ENCODE peak calls at places on chromosomes 1 and 21, in four cellular contexts. M, G, Y and D are unnamed samples.

GRCh38 chr1:72000809-72001208 is 281.5 kb downstream of the NEGR1 start:
- DNase-seq in M (peak; percentile 34), G (peak; percentile 1), Y (no peak), D (no peak)

GRCh38 chr1:246117066-246117791 is 389.9 kb downstream of the SMYD3 start:
- DNase-seq in G (no peak), M (peak; percentile 64), Y (no peak), D (no peak)

GRCh38 chr1:53077599-53077965 is 15.6 kb downstream of the PODN start:
- DNase-seq in G (no peak), M (no peak), Y (no peak), D (no peak)

GRCh38 chr1:93556291-93556690 is 108.4 kb downstream of the FNBP1L start:
- DNase-seq in Y (no peak), M (no peak), G (no peak), D (no peak)

GRCh38 chr21:18249542-18250152 is 5.0 kb downstream of the CHODL start:
- DNase-seq in M (no peak), G (no peak), Y (no peak), D (no peak)

GRCh38 chr1:90725341-90725960 is 8.3 kb upstream of the BARHL2 start:
- DNase-seq in G (no peak), Y (no peak), M (no peak), D (no peak)

GRCh38 chr1:18111605-18112297 is 4.2 kb downstream of the IGSF21 start:
- DNase-seq in M (no peak), Y (no peak), G (no peak), D (no peak)

GRCh38 chr1:240031414-240031813 is 60.3 kb upstream of the FMN2 start:
- DNase-seq in M (peak; percentile 64), Y (peak; percentile 7), G (no peak), D (no peak)

GRCh38 chr1:234114648-234115307 is 210.3 kb downstream of the SLC35F3 start:
- DNase-seq in Y (no peak), M (peak; percentile 59), G (no peak), D (no peak)

GRCh38 chr1:221809101-221810029 is 67.5 kb upstream of the DUSP10 start:
- DNase-seq in G (no peak), M (peak; percentile 36), Y (no peak), D (no peak)

GRCh38 chr1:152932170-152932811 is 14.7 kb upstream of the SPRR5 start:
- DNase-seq in G (no peak), Y (no peak), M (no peak), D (no peak)

GRCh38 chr1:86687595-86687994 is 16.8 kb upstream of the SH3GLB1 start:
- DNase-seq in Y (no peak), M (no peak), G (no peak), D (no peak)

GRCh38 chr1:147837845-147838363 is 64.7 kb upstream of the GJA8 start:
- DNase-seq in Y (no peak), G (no peak), M (no peak), D (no peak)

GRCh38 chr1:41286992-41287391 is 44.9 kb upstream of the SCMH1 start:
- DNase-seq in M (no peak), G (no peak), Y (no peak), D (no peak)

GRCh38 chr21:34814529-34814951 is 145.7 kb downstream of the CLIC6 start:
- DNase-seq in G (no peak), M (no peak), Y (no peak), D (no peak)

GRCh38 chr1:44587796-44588460 is 86.4 kb downstream of the TMEM53 start:
- DNase-seq in Y (no peak), M (no peak), G (no peak), D (no peak)

GRCh38 chr1:77395051-77395450 is 113.2 kb downstream of the AK5 start:
- DNase-seq in M (no peak), G (no peak), Y (no peak), D (no peak)

GRCh38 chr1:200979574-200980451 is 43.7 kb downstream of the KIF21B start:
- DNase-seq in M (no peak), G (peak; percentile 47), Y (no peak), D (peak; percentile 99)

GRCh38 chr1:240234477-240235225 is 143.0 kb downstream of the FMN2 start:
- DNase-seq in M (peak; percentile 83), Y (no peak), G (no peak), D (no peak)

GRCh38 chr1:20359451-20360330 is 69.0 kb downstream of the VWA5B1 start:
- DNase-seq in M (no peak), Y (no peak), G (no peak), D (no peak)

GRCh38 chr1:99849413-99849743 is 783 bp upstream of the AGL start:
- DNase-seq in G (no peak), Y (no peak), M (no peak), D (no peak)

GRCh38 chr1:16138772-16139221 is 17.1 kb downstream of the EPHA2 start:
- DNase-seq in M (peak; percentile 32), G (no peak), Y (no peak), D (no peak)

GRCh38 chr1:9320520-9321479 is 28.1 kb downstream of the SPSB1 start:
- DNase-seq in G (no peak), M (peak; percentile 79), Y (no peak), D (no peak)

GRCh38 chr21:38816400-38816973 is 10.8 kb downstream of the ETS2 start:
- DNase-seq in G (no peak), Y (no peak), M (no peak), D (no peak)

GRCh38 chr1:196063307-196063706 is 544.9 kb downstream of the KCNT2 start:
- DNase-seq in M (peak; percentile 16), G (no peak), Y (no peak), D (no peak)

GRCh38 chr1:43285269-43285986 is at the start of gene C1orf210:
- DNase-seq in Y (no peak), M (no peak), G (peak; percentile 71), D (no peak)

GRCh38 chr1:29800522-29800956 is 564.2 kb downstream of the PTPRU start:
- DNase-seq in Y (no peak), M (no peak), G (no peak), D (no peak)

GRCh38 chr1:101136739-101137138 is 100.1 kb upstream of the S1PR1 start:
- DNase-seq in Y (no peak), M (peak; percentile 19), G (no peak), D (no peak)

GRCh38 chr1:17671741-17672140 is 83.4 kb upstream of the ACTL8 start:
- DNase-seq in G (no peak), M (no peak), Y (peak; percentile 18), D (no peak)

GRCh38 chr1:73463848-73464247 is 734.1 kb downstream of the LRRIQ3 start:
- DNase-seq in G (no peak), Y (no peak), M (no peak), D (no peak)

GRCh38 chr1:178470411-178470960 is 26.3 kb downstream of the CLEC20A start:
- DNase-seq in M (no peak), Y (peak; percentile 21), G (no peak), D (no peak)

GRCh38 chr1:3587133-3587733 is 24.1 kb downstream of the MEGF6 start:
- DNase-seq in G (no peak), Y (no peak), M (peak; percentile 51), D (no peak)
- TF ChIP-seq CTCF in G (no peak), Y (no peak), M (no peak), D (no peak)

DNA sequence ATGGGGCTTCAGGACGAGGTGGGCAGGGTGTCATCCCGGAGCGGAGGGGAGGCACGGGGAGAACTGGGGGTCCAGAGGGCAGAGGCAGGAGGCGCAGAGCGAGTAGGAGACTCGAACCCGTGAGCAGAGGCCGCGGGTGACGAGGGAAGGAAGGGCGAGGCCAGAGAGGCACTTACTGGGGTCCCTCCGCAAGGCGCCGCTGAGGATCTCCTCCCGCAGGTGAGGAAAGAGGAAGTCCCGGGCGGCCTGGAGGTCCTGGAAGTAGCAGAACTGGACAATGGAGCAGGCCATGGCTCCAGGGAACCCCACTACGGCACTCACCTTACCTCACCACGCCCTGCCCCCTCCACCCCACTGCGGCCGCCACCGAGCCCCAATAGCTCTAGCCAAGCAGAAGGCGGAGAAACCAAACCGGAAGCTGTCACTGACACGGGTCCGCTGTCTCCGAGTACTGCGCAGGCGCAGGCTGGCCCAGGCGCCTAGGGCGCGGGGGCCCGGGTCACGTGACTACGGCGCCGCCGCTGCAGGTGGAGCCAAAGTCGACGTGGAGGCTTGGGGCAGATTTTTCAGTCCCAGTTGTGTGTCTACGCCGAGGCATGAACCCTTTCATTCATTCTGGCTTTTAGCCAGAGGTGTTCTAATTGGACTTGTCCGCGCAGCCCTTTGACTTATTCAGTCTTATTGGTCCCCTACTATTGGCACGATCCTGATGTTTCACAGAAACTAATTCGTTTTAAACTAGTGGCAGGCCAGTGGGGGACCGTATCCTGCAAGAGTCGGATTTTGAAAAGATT is at the start of gene RAB3GAP2:
- DNase-seq in G (peak; percentile 88), M (peak; percentile 88), Y (peak; percentile 71), D (peak; percentile 90)
- TF ChIP-seq CTCF in G (no peak), M (no peak), Y (no peak), D (peak; percentile 1)

GRCh38 chr1:115164484-115164883 is 75.2 kb upstream of the TSPAN2 start:
- DNase-seq in G (no peak), Y (no peak), M (peak; percentile 33), D (no peak)

GRCh38 chr1:115165776-115166175 is 76.5 kb upstream of the TSPAN2 start:
- DNase-seq in Y (no peak), M (no peak), G (no peak), D (no peak)

GRCh38 chr1:115168026-115168425 is 78.7 kb upstream of the TSPAN2 start:
- DNase-seq in M (peak; percentile 25), Y (no peak), G (no peak), D (no peak)

GRCh38 chr1:115164940-115165718 is 75.8 kb upstream of the TSPAN2 start:
- DNase-seq in M (no peak), G (no peak), Y (no peak), D (no peak)

GRCh38 chr1:115166531-115167091 is 77.3 kb upstream of the TSPAN2 start:
- DNase-seq in M (peak; percentile 70), G (no peak), Y (no peak), D (no peak)
- TF ChIP-seq CTCF in M (peak; percentile 18), G (no peak), Y (no peak), D (no peak)

GRCh38 chr1:111223126-111223443 is 4.4 kb upstream of the CHI3L2 start:
- DNase-seq in G (no peak), Y (no peak), M (no peak), D (no peak)

GRCh38 chr1:111220302-111220890 is 7.1 kb upstream of the CHI3L2 start:
- DNase-seq in Y (no peak), M (no peak), G (no peak), D (no peak)

GRCh38 chr1:111221633-111222286 is 5.8 kb upstream of the CHI3L2 start:
- DNase-seq in G (no peak), Y (no peak), M (peak; percentile 8), D (no peak)

GRCh38 chr1:111221276-111221632 is 6.3 kb upstream of the CHI3L2 start:
- DNase-seq in Y (no peak), M (no peak), G (no peak), D (no peak)

DNA sequence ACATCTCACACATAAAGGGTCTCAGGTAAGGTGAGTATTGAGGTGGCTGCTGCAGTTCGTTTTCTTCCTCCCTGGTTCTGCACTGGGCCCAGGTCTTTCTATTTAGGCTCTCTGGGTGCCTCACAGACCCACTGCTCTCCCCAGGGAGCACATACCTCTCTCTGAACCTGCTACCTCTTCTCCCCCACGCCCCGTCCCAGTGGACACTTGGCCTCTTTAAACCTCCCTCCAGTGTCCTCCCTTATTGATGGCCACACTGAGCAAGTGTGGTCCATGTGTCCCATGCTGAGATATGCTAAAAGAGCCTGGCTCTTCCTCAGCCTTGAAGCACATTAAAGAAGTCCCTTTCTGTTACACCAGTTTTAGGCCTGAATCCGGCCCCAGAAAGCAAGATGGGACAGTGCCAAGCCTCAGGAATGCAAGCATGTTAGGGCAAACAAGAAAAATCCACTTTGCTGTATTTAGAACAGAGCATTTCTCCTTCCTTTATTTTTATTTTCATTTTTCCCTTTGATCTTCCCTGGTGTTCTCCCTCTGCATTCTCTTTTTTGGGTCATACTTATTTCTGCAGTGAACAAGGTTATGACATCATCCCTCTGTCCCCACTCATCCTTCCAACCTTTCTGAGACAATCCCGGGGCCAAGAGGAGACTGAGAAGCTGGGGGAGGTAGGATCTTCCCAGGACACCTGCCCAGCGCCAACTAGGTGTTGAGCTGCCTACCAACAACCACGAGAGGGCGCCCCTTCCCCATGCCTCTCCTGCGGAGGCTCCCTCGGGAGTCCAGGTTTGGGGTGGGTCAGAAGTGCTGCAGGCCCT is 5.0 kb upstream of the CHI3L2 start:
- DNase-seq in M (peak; percentile 50), Y (no peak), G (peak; percentile 46), D (no peak)
- TF ChIP-seq CTCF in M (peak; percentile 89), Y (peak; percentile 96), G (peak; percentile 95), D (peak; percentile 84)